ENCODE peak calls at places on chromosome X, in four cellular contexts. G is bronchial epithelial cell, N is NCI-H510A, K is GM13977. J is an unnamed sample.

GRCh38 chrX:11867610-11868345 is 109.7 kb downstream of the MSL3 start:
- DNase-seq in G (no peak), N (no peak), K (no peak), J (peak; percentile 3)

GRCh38 chrX:95058815-95059214 is 1384.8 kb downstream of the FAM133A start:
- DNase-seq in N (no peak), K (no peak), G (peak; percentile 74), J (no peak)

GRCh38 chrX:13664026-13664425 is 11.1 kb downstream of the TCEANC start:
- DNase-seq in K (no peak), N (no peak), G (peak; percentile 39), J (no peak)

GRCh38 chrX:150200820-150201287 is 162.3 kb upstream of the MAMLD1 start:
- DNase-seq in K (peak; percentile 63), N (no peak), G (peak; percentile 96), J (peak; percentile 67)

GRCh38 chrX:55907968-55908607 is 190.5 kb downstream of the RRAGB start:
- DNase-seq in G (peak; percentile 48), N (peak; percentile 32), K (peak; percentile 25), J (peak; percentile 58)

GRCh38 chrX:115408736-115409390 is 119.3 kb downstream of the LUZP4 start:
- DNase-seq in G (no peak), N (no peak), K (no peak), J (no peak)

GRCh38 chrX:140157611-140158010 is 192.3 kb upstream of the CXorf66 start:
- DNase-seq in K (no peak), N (no peak), G (peak; percentile 27), J (no peak)

GRCh38 chrX:50769389-50770063 is 44.5 kb downstream of the SHROOM4 start:
- DNase-seq in K (no peak), G (peak; percentile 19), N (no peak), J (no peak)

GRCh38 chrX:111360839-111361238 is 51.2 kb downstream of the DCX start:
- DNase-seq in N (no peak), K (no peak), G (no peak), J (no peak)

GRCh38 chrX:68417651-68418050 is 15.6 kb downstream of the OPHN1 start:
- DNase-seq in G (no peak), N (no peak), K (no peak), J (no peak)

GRCh38 chrX:120559799-120560198 is 963 bp downstream of the CUL4B start:
- DNase-seq in G (peak; percentile 30), N (peak; percentile 0), K (no peak), J (no peak)

GRCh38 chrX:20294957-20295356 is 28.2 kb upstream of the RPS6KA3 start:
- DNase-seq in K (no peak), G (no peak), N (no peak), J (no peak)

GRCh38 chrX:97045470-97045869 is 161.8 kb downstream of the RPA4 start:
- DNase-seq in N (no peak), G (no peak), K (no peak), J (no peak)

GRCh38 chrX:129747533-129747932 is 8.8 kb downstream of the XPNPEP2 start:
- DNase-seq in G (peak; percentile 8), N (no peak), K (no peak), J (no peak)

GRCh38 chrX:47514553-47515235 is 31.7 kb upstream of the ZNF41 start:
- DNase-seq in K (no peak), G (peak; percentile 67), N (no peak), J (no peak)

GRCh38 chrX:70231666-70232065 is 2.8 kb upstream of the AWAT1 start:
- DNase-seq in N (no peak), K (no peak), G (no peak), J (no peak)

GRCh38 chrX:115330498-115331138 is 41.1 kb downstream of the LUZP4 start:
- DNase-seq in K (peak; percentile 59), N (no peak), G (peak; percentile 37), J (peak; percentile 60)

GRCh38 chrX:110394653-110395052 is 36.0 kb downstream of the RTL9 start:
- DNase-seq in K (no peak), G (peak; percentile 88), N (no peak), J (no peak)

GRCh38 chrX:17822351-17822750 is 38.7 kb downstream of the RAI2 start:
- DNase-seq in G (no peak), K (no peak), N (no peak), J (no peak)

GRCh38 chrX:81615979-81616378 is 414.1 kb downstream of the SH3BGRL start:
- DNase-seq in G (no peak), K (no peak), N (no peak), J (no peak)

GRCh38 chrX:85765651-85766050 is 281.7 kb downstream of the CHM start:
- DNase-seq in G (no peak), N (no peak), K (no peak), J (no peak)

GRCh38 chrX:119942831-119943184 is 743 bp downstream of the NKAP start:
- DNase-seq in G (peak; percentile 22), K (no peak), N (no peak), J (no peak)

GRCh38 chrX:72131317-72132294 is at the start of gene RTL5:
- DNase-seq in G (peak; percentile 35), N (peak; percentile 86), K (peak; percentile 66), J (peak; percentile 62)

GRCh38 chrX:1464282-1465131 is 11.8 kb upstream of the ASMTL start:
- DNase-seq in G (no peak), K (no peak), N (no peak), J (no peak)

GRCh38 chrX:49041683-49042529 is 1.3 kb downstream of the TFE3 start:
- DNase-seq in G (peak; percentile 63), K (no peak), N (no peak), J (no peak)

GRCh38 chrX:64205441-64205734 is at the start of gene AMER1:
- DNase-seq in G (no peak), K (no peak), N (no peak), J (no peak)

GRCh38 chrX:14927391-14927790 is 54.2 kb downstream of the MOSPD2 start:
- DNase-seq in N (no peak), K (no peak), G (no peak), J (no peak)

GRCh38 chrX:17030092-17030491 is 83.6 kb downstream of the REPS2 start:
- DNase-seq in K (no peak), N (no peak), G (no peak), J (no peak)